ENCODE peak calls at places on chromosomes 7 and 10, in four cellular contexts. R is fibroblast of lung, Y is lower leg skin, G is bronchial epithelial cell. B is an unnamed sample.

GRCh38 chr10:71999360-72000072 is 35.3 kb downstream of the CHST3 start:
- DNase-seq in R (peak), Y (peak), G (no peak), B (no peak)

GRCh38 chr10:76736848-76737495 is 900.6 kb downstream of the KCNMA1 start:
- DNase-seq in R (no peak), Y (no peak), G (no peak), B (no peak)

GRCh38 chr7:539731-540411 is 20.2 kb upstream of the PDGFA start:
- DNase-seq in R (peak), Y (no peak), G (peak), B (no peak)

GRCh38 chr7:42685911-42686310 is 226.0 kb downstream of the C7orf25 start:
- DNase-seq in R (no peak), Y (no peak), G (no peak), B (no peak)

GRCh38 chr7:131826960-131827359 is 270.5 kb upstream of the PODXL start:
- DNase-seq in R (no peak), Y (no peak), G (no peak), B (no peak)

GRCh38 chr10:128779457-128779856 is 653.2 kb upstream of the MKI67 start:
- DNase-seq in R (no peak), Y (no peak), G (no peak), B (no peak)

GRCh38 chr10:78905940-78906308 is 162.8 kb upstream of the ZMIZ1 start:
- DNase-seq in R (no peak), Y (no peak), G (no peak), B (no peak)

GRCh38 chr7:108561047-108561619 is 8.4 kb downstream of the THAP5 start:
- DNase-seq in R (peak), Y (no peak), G (no peak), B (no peak)

GRCh38 chr7:7177044-7177517 is 5.3 kb upstream of the C1GALT1 start:
- DNase-seq in R (peak), Y (no peak), G (peak), B (no peak)

GRCh38 chr7:42493436-42494198 is 256.6 kb upstream of the GLI3 start:
- DNase-seq in R (peak), Y (peak), G (peak), B (no peak)

GRCh38 chr10:26860026-26860541 is 674 bp downstream of the ABI1 start:
- DNase-seq in R (peak), Y (peak), G (peak), B (no peak)

GRCh38 chr10:26858707-26859034 is 2.1 kb downstream of the ABI1 start:
- DNase-seq in R (peak), Y (no peak), G (peak), B (peak)

GRCh38 chr10:26859241-26860025 is 1.3 kb downstream of the ABI1 start:
- DNase-seq in R (peak), Y (no peak), G (peak), B (no peak)

GRCh38 chr10:26860542-26861325 is at the start of gene ABI1:
- DNase-seq in R (peak), Y (peak), G (peak), B (peak)

GRCh38 chr10:26857991-26858706 is 2.6 kb downstream of the ABI1 start:
- DNase-seq in R (no peak), Y (no peak), G (peak), B (no peak)
- H3K4me3 ChIP-seq in R (peak), Y (no peak), G (peak), B (peak)

DNA sequence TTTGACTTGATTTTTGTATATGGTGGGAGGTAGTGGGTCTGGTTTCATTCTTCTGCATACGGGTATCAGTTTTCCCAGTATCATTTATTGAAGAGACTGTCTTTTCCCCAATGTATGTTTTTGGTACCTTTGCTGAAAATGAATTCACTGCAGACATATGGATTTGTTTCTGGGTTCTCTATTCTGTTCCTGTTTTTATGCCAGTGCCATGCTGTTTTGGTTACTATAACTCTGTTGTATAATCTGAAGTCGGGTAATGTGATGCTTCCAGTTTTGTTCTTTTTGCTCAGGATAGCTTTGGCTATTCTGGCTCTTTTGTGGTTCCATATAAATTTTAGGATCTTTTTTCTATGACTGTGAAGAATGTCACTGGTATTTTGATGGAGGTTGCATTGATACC is 836 bp downstream of the ECD start:
- DNase-seq in R (no peak), Y (no peak), G (no peak), B (no peak)
- H3K4me3 ChIP-seq in R (peak), Y (no peak), G (peak), B (peak)

DNA sequence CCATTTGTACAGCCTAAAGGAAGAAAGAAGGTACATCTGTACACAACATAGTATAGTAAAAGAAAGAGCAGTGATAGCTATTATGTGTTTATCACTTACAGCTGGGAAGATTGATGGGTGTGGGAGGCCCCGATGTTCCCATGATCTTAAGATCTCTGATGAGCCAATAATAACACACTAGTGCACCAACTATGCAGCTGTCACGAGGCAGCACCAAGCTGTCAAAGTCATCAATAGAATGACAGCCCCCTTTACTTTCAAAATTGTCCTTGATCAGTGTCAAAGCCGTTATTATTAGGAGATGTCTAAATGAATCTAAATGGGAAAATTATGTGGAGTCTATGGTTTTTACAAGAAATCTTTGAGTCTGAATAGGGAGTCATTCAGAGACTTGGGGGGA is 161.8 kb upstream of the AGK start:
- DNase-seq in R (no peak), Y (no peak), G (no peak), B (no peak)
- H3K4me3 ChIP-seq in R (no peak), Y (no peak), G (no peak), B (no peak)

GRCh38 chr10:96973809-96974208 is 141.7 kb downstream of the LCOR start:
- DNase-seq in R (no peak), Y (no peak), G (no peak), B (no peak)
- H3K4me3 ChIP-seq in R (no peak), Y (no peak), G (no peak), B (no peak)

DNA sequence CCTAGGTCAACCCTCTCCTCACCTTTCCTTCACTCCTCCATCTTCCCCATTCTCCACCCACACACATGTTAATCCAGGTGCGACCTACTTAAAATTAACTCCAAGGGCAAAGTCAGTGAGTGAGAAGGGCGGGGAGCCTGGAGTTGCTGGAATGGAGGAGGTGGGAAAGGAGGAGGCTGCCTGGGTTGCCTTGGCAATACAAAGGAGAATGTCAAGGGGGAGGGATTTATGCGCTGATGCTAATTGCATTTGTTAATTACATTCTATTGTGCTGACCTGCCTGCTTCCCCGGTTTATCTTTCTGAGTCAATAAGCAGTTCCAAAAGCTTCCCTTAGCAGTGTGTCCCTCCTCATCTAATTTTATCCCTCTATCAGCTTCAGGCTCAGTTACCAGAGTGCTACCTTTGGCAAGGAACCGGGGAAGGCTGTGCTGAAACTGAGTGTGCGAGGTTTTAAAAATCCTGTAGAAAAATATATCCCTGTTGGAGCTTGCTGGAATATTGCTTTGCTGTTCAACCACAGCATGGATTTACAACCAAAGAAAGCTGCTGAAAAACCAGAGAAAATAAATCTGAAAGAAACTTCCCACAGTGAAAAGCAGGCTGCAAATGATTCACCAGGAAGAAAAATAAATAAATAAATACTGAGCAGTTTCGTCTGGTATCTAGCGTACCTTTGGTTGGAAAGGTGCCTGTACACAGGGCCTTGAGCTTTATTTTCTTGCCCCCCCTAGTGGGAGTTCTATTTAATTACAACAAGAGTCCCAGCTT is 113.2 kb upstream of the DGKB start:
- DNase-seq in R (peak), Y (no peak), G (peak), B (peak)
- H3K4me3 ChIP-seq in R (no peak), Y (no peak), G (no peak), B (no peak)

GRCh38 chr10:73932625-73933112 is 21.7 kb downstream of the PLAU start:
- DNase-seq in R (no peak), Y (no peak), G (no peak), B (peak)
- H3K4me3 ChIP-seq in R (no peak), Y (no peak), G (no peak), B (no peak)

GRCh38 chr10:114915294-114915693 is 22.7 kb upstream of the TRUB1 start:
- DNase-seq in R (no peak), Y (no peak), G (no peak), B (no peak)

GRCh38 chr10:114916653-114917052 is 21.3 kb upstream of the TRUB1 start:
- DNase-seq in R (no peak), Y (no peak), G (no peak), B (no peak)

GRCh38 chr10:114911801-114912479 is 26.1 kb upstream of the TRUB1 start:
- DNase-seq in R (no peak), Y (no peak), G (no peak), B (no peak)

GRCh38 chr10:114917459-114917858 is 20.5 kb upstream of the TRUB1 start:
- DNase-seq in R (no peak), Y (no peak), G (no peak), B (no peak)

DNA sequence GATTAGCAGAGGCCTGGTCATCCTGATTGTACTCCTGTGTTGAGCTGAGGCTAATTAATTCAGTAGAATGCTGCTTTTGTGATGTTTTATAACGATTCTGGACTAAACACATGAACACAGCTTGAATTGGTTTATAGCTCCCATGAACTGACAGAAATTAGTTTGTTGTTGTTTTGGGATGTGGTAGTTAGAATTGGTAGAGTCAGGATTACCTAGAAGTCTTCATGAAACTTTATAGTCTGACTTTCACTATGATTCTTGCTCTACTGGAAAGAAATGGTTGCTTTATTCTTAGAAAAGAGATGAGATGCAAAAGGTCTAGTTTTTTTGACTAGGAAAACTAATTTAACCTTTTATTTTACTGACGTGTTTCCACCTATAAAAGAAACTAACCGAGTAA is 23.4 kb upstream of the TRUB1 start:
- DNase-seq in R (no peak), Y (no peak), G (no peak), B (no peak)
- H3K4me3 ChIP-seq in R (no peak), Y (no peak), G (no peak), B (no peak)

DNA sequence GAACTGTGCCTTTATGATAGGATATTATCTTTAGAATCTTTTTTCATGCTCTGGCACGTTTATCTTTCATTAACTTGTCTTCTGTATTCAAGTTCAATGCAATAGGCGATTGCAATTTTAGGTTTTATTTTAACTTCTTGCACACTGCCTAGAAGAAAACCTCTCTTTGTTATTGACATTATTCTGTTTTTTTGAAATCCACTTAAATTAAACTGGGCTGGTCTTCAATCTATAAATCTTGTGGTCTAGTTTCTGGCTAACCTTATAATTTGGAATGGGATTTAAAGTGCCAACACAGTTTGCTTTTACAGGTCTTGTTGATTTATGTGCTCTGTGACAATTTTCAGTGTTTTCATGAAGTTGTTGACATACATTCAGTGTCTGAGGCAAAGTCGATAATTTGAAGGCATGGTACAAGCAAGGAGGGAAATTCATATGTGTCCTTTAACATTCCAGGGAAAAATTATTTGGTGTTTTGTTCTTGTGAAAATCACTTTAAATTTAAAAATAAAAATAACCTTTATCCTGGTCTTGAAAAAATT is 240.9 kb downstream of the KIAA1217 start:
- DNase-seq in R (no peak), Y (no peak), G (no peak), B (no peak)
- H3K4me3 ChIP-seq in R (peak), Y (no peak), G (no peak), B (no peak)

DNA sequence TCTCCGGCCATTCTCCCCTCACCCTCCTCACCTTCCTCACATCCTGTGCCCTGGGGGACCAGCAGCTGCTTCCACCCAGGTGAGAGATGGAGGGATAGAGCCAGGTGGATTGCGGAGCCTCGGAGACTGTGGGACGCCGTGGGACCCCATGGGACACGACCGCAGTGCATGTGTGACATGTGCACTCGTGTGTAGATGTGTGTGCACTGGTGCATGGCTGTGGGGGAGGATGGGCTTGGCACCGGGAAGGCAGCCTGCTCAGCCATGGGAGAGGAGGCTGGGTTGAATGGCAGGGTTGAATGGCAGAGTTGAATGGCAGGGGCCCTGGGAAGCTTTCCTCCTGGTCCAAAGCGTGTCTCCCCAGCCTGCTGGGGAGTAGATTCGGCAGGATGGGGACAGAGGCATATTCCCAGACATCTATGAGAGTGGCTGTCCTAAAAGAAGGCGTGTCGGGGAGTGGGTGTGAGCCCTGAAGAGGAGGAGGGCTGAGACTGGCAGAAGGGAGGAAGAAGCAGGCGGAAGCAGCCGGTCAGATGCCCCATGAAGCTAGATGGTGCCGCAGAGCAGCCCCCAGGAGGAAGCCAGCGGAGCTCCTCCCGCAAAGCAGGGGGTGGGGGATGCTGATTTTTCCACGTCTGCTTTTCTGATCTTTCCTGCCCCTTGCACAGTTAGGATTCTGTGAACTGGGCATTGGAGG is 815 bp downstream of the GIMAP8 start:
- DNase-seq in R (no peak), Y (peak), G (no peak), B (no peak)
- H3K4me3 ChIP-seq in R (no peak), Y (peak), G (no peak), B (no peak)